ENCODE peak calls at places on chromosome 22, in eight cellular contexts. One of them, this sample, is unnamed. For H3K4me1, the result is how much of the 10 kb centered on the place peaks cover.

GRCh38 chr22:25668437-25668836 is 73.6 kb upstream of the MYO18B start:
- DNase-seq in cardiac muscle cell: no peak
- DNase-seq in adrenal gland: peak
- DNase-seq in right cardiac atrium: peak
- DNase-seq in ovary: peak
- DNase-seq in left lung: no peak
- DNase-seq in GM23248: peak
- DNase-seq in iPS DF 6.9: no peak
- DNase-seq in this sample: no peak

GRCh38 chr22:36540867-36541642 is 12.1 kb upstream of the EIF3D start:
- DNase-seq in cardiac muscle cell: no peak
- DNase-seq in adrenal gland: no peak
- DNase-seq in right cardiac atrium: no peak
- DNase-seq in ovary: no peak
- DNase-seq in left lung: no peak
- DNase-seq in GM23248: no peak
- DNase-seq in iPS DF 6.9: no peak
- DNase-seq in this sample: no peak

GRCh38 chr22:27297125-27297524 is 504.4 kb downstream of the MN1 start:
- DNase-seq in cardiac muscle cell: no peak
- DNase-seq in adrenal gland: no peak
- DNase-seq in right cardiac atrium: no peak
- DNase-seq in ovary: no peak
- DNase-seq in left lung: no peak
- DNase-seq in GM23248: no peak
- DNase-seq in iPS DF 6.9: no peak
- DNase-seq in this sample: no peak

GRCh38 chr22:19080853-19081252 is 41.4 kb downstream of the DGCR2 start:
- DNase-seq in cardiac muscle cell: no peak
- DNase-seq in adrenal gland: no peak
- DNase-seq in right cardiac atrium: no peak
- DNase-seq in ovary: no peak
- DNase-seq in left lung: no peak
- DNase-seq in GM23248: no peak
- DNase-seq in iPS DF 6.9: no peak
- DNase-seq in this sample: no peak

GRCh38 chr22:35863432-35863831 is 145.8 kb downstream of the APOL5 start:
- DNase-seq in cardiac muscle cell: no peak
- DNase-seq in adrenal gland: no peak
- DNase-seq in right cardiac atrium: no peak
- DNase-seq in ovary: no peak
- DNase-seq in left lung: no peak
- DNase-seq in GM23248: no peak
- DNase-seq in iPS DF 6.9: no peak
- DNase-seq in this sample: no peak

GRCh38 chr22:27212617-27213177 is 555.3 kb downstream of the MIAT start:
- DNase-seq in cardiac muscle cell: peak
- DNase-seq in adrenal gland: peak
- DNase-seq in right cardiac atrium: peak
- DNase-seq in ovary: peak
- DNase-seq in left lung: no peak
- DNase-seq in GM23248: peak
- DNase-seq in iPS DF 6.9: no peak
- DNase-seq in this sample: no peak

GRCh38 chr22:44329179-44329796 is 16.5 kb upstream of the SHISAL1 start:
- DNase-seq in cardiac muscle cell: no peak
- DNase-seq in adrenal gland: no peak
- DNase-seq in right cardiac atrium: no peak
- DNase-seq in ovary: no peak
- DNase-seq in left lung: no peak
- DNase-seq in GM23248: peak
- DNase-seq in iPS DF 6.9: no peak
- DNase-seq in this sample: no peak

GRCh38 chr22:22011964-22012363 is 29.4 kb upstream of the TOP3B start:
- DNase-seq in cardiac muscle cell: no peak
- DNase-seq in adrenal gland: no peak
- DNase-seq in right cardiac atrium: no peak
- DNase-seq in ovary: no peak
- DNase-seq in left lung: no peak
- DNase-seq in GM23248: no peak
- DNase-seq in iPS DF 6.9: no peak
- DNase-seq in this sample: no peak

GRCh38 chr22:50313021-50313420 is 5.6 kb upstream of the PLXNB2 start:
- DNase-seq in cardiac muscle cell: no peak
- DNase-seq in adrenal gland: no peak
- DNase-seq in right cardiac atrium: no peak
- DNase-seq in ovary: peak
- DNase-seq in left lung: no peak
- DNase-seq in GM23248: no peak
- DNase-seq in iPS DF 6.9: no peak
- DNase-seq in this sample: no peak

GRCh38 chr22:38694945-38695344 is 5.8 kb downstream of the JOSD1 start:
- DNase-seq in cardiac muscle cell: no peak
- DNase-seq in adrenal gland: no peak
- DNase-seq in right cardiac atrium: no peak
- DNase-seq in ovary: no peak
- DNase-seq in left lung: no peak
- DNase-seq in GM23248: peak
- DNase-seq in iPS DF 6.9: no peak
- DNase-seq in this sample: no peak
- H3K4me1 ChIP-seq in cardiac muscle cell: under half
- H3K4me1 ChIP-seq in adrenal gland: under half
- H3K4me1 ChIP-seq in right cardiac atrium: under half
- H3K4me1 ChIP-seq in ovary: under half
- H3K4me1 ChIP-seq in left lung: under half
- H3K4me1 ChIP-seq in GM23248: under half
- H3K4me1 ChIP-seq in iPS DF 6.9: under half
- H3K4me1 ChIP-seq in this sample: under half

GRCh38 chr22:29717789-29718188 is 2.0 kb upstream of the CABP7 start:
- DNase-seq in cardiac muscle cell: no peak
- DNase-seq in adrenal gland: no peak
- DNase-seq in right cardiac atrium: no peak
- DNase-seq in ovary: no peak
- DNase-seq in left lung: no peak
- DNase-seq in GM23248: no peak
- DNase-seq in iPS DF 6.9: no peak
- DNase-seq in this sample: no peak

GRCh38 chr22:29716814-29717213 is 3.0 kb upstream of the CABP7 start:
- DNase-seq in cardiac muscle cell: peak
- DNase-seq in adrenal gland: peak
- DNase-seq in right cardiac atrium: peak
- DNase-seq in ovary: no peak
- DNase-seq in left lung: no peak
- DNase-seq in GM23248: peak
- DNase-seq in iPS DF 6.9: peak
- DNase-seq in this sample: no peak

GRCh38 chr22:29713156-29713715 is 6.6 kb upstream of the CABP7 start:
- DNase-seq in cardiac muscle cell: no peak
- DNase-seq in adrenal gland: no peak
- DNase-seq in right cardiac atrium: no peak
- DNase-seq in ovary: no peak
- DNase-seq in left lung: no peak
- DNase-seq in GM23248: no peak
- DNase-seq in iPS DF 6.9: no peak
- DNase-seq in this sample: no peak

GRCh38 chr22:29715705-29716104 is 4.1 kb upstream of the CABP7 start:
- DNase-seq in cardiac muscle cell: no peak
- DNase-seq in adrenal gland: no peak
- DNase-seq in right cardiac atrium: no peak
- DNase-seq in ovary: no peak
- DNase-seq in left lung: no peak
- DNase-seq in GM23248: no peak
- DNase-seq in iPS DF 6.9: no peak
- DNase-seq in this sample: no peak

GRCh38 chr22:29715240-29715639 is 4.6 kb upstream of the CABP7 start:
- DNase-seq in cardiac muscle cell: no peak
- DNase-seq in adrenal gland: no peak
- DNase-seq in right cardiac atrium: no peak
- DNase-seq in ovary: no peak
- DNase-seq in left lung: no peak
- DNase-seq in GM23248: no peak
- DNase-seq in iPS DF 6.9: no peak
- DNase-seq in this sample: no peak
- H3K27ac ChIP-seq in cardiac muscle cell: no peak
- H3K27ac ChIP-seq in adrenal gland: no peak
- H3K27ac ChIP-seq in right cardiac atrium: no peak
- H3K27ac ChIP-seq in ovary: no peak
- H3K27ac ChIP-seq in left lung: no peak
- H3K27ac ChIP-seq in GM23248: no peak
- H3K27ac ChIP-seq in iPS DF 6.9: no peak
- H3K27ac ChIP-seq in this sample: no peak

GRCh38 chr22:40412441-40412840 is 42.0 kb downstream of the SGSM3 start:
- DNase-seq in cardiac muscle cell: no peak
- DNase-seq in adrenal gland: no peak
- DNase-seq in right cardiac atrium: no peak
- DNase-seq in ovary: no peak
- DNase-seq in left lung: no peak
- DNase-seq in GM23248: no peak
- DNase-seq in iPS DF 6.9: no peak
- DNase-seq in this sample: no peak
- H3K4me1 ChIP-seq in cardiac muscle cell: under half
- H3K4me1 ChIP-seq in adrenal gland: under half
- H3K4me1 ChIP-seq in right cardiac atrium: under half
- H3K4me1 ChIP-seq in ovary: under half
- H3K4me1 ChIP-seq in left lung: under half
- H3K4me1 ChIP-seq in GM23248: under half
- H3K4me1 ChIP-seq in iPS DF 6.9: under half
- H3K4me1 ChIP-seq in this sample: under half

DNA sequence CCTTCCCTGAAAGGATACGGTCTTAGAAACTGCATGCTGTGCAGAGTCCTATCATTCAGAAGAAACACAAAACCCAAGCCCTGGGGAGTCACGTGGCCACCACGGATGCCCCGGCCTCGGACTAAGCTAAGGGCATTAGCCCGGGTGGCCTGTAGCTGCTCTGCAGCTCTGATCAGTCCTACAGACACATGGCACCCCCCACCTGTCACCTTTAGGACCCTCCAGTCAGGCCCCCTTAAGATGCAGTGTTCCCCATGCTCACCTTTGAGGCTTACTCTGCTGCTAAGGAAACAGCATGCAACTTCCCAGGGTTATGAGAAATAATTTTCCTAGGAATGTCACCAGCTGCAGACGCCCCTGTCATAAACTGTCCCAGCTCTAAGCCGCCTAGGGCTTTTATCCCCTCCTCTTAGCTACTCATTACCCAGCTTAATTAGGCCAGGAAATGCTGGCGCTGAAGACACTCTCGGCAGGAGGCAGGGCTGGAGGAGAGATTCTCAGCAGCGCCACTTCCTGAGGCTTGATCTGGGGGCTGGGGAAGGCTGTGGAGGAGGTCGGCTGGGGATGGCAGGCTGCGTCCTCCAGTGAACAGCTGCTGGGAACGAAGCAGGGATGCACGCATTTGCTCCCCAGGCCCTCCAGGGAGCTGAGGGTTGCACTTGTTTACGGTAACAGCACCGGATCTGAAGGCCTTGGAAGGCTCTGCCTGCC is 47.2 kb upstream of the ADA2 start:
- DNase-seq in cardiac muscle cell: peak
- DNase-seq in adrenal gland: no peak
- DNase-seq in right cardiac atrium: no peak
- DNase-seq in ovary: no peak
- DNase-seq in left lung: no peak
- DNase-seq in GM23248: no peak
- DNase-seq in iPS DF 6.9: no peak
- DNase-seq in this sample: no peak
- H3K27ac ChIP-seq in cardiac muscle cell: peak
- H3K27ac ChIP-seq in adrenal gland: no peak
- H3K27ac ChIP-seq in right cardiac atrium: no peak
- H3K27ac ChIP-seq in ovary: no peak
- H3K27ac ChIP-seq in left lung: no peak
- H3K27ac ChIP-seq in GM23248: no peak
- H3K27ac ChIP-seq in iPS DF 6.9: peak
- H3K27ac ChIP-seq in this sample: no peak